ENCODE peak calls at places on chromosomes 13 and 19, in eight cellular contexts. D is endothelial cell of umbilical vein; J is CD8-positive, alpha-beta T cell; B is body of pancreas; R is dorsolateral prefrontal cortex; S is colonic mucosa; G is right lobe of liver; X is mesendoderm. V is an unnamed sample.

GRCh38 chr13:33976965-33977364 is 159.0 kb downstream of the RFC3 start:
- DNase-seq in D (no peak), J (no peak), B (no peak), R (no peak), S (no peak), G (no peak), X (no peak), V (no peak)

GRCh38 chr19:3547301-3547731 is 8.3 kb downstream of the TEKTIP1 start:
- DNase-seq in D (no peak), J (peak), B (no peak), R (no peak), S (no peak), G (no peak), X (peak), V (no peak)

GRCh38 chr13:111610077-111610476 is 289.6 kb downstream of the TEX29 start:
- DNase-seq in D (no peak), J (no peak), B (no peak), R (no peak), S (no peak), G (peak), X (no peak), V (no peak)

GRCh38 chr19:23273594-23274412 is 23.6 kb upstream of the ZNF724 start:
- DNase-seq in D (peak), J (peak), B (peak), R (peak), S (peak), G (peak), X (peak), V (peak)

GRCh38 chr13:95641961-95642621 is 2.4 kb downstream of the DZIP1 start:
- DNase-seq in D (peak), J (no peak), B (peak), R (peak), S (peak), G (peak), X (peak), V (no peak)

GRCh38 chr19:7492142-7493055 is 3.6 kb upstream of the PEX11G start:
- DNase-seq in D (peak), J (no peak), B (peak), R (no peak), S (no peak), G (no peak), X (no peak), V (no peak)

GRCh38 chr13:93767917-93768422 is 541.4 kb downstream of the GPC6 start:
- DNase-seq in D (no peak), J (no peak), B (no peak), R (no peak), S (no peak), G (peak), X (no peak), V (no peak)

GRCh38 chr19:8459520-8460260 is 14.9 kb downstream of the HNRNPM start:
- DNase-seq in D (peak), J (no peak), B (no peak), R (no peak), S (no peak), G (no peak), X (no peak), V (no peak)

GRCh38 chr13:31073859-31074718 is 87.6 kb downstream of the HSPH1 start:
- DNase-seq in D (no peak), J (no peak), B (no peak), R (no peak), S (no peak), G (no peak), X (peak), V (no peak)

GRCh38 chr19:5313307-5313706 is 27.3 kb downstream of the PTPRS start:
- DNase-seq in D (peak), J (no peak), B (no peak), R (no peak), S (no peak), G (no peak), X (no peak), V (no peak)

GRCh38 chr13:75830842-75831241 is 194.7 kb downstream of the LMO7 start:
- DNase-seq in D (no peak), J (no peak), B (no peak), R (no peak), S (no peak), G (no peak), X (no peak), V (no peak)

DNA sequence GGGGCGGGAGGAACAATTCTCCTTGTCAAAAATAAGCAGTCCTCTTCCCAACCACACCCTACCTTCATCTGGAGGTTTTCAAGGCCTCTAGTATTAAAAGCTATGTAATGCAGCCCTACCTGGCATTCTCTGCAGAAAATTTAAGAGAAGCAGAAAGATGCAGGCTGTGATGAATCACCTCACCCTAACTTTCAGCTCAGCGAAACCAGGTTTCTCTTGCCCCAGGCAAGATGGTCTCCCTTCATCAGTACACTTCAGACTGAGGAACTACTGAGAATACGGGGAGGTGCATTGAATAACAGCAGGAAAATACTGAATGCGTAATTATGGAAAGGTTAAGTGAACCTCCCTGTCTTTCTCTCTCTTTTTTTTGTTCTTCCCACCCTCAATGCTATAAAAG is 437.6 kb upstream of the KLF12 start:
- DNase-seq in D (no peak), J (no peak), B (no peak), R (no peak), S (no peak), G (no peak), X (peak), V (no peak)
- H3K27ac ChIP-seq in D (no peak), J (no peak), B (no peak), R (no peak), S (no peak), G (no peak), X (no peak), V (no peak)

DNA sequence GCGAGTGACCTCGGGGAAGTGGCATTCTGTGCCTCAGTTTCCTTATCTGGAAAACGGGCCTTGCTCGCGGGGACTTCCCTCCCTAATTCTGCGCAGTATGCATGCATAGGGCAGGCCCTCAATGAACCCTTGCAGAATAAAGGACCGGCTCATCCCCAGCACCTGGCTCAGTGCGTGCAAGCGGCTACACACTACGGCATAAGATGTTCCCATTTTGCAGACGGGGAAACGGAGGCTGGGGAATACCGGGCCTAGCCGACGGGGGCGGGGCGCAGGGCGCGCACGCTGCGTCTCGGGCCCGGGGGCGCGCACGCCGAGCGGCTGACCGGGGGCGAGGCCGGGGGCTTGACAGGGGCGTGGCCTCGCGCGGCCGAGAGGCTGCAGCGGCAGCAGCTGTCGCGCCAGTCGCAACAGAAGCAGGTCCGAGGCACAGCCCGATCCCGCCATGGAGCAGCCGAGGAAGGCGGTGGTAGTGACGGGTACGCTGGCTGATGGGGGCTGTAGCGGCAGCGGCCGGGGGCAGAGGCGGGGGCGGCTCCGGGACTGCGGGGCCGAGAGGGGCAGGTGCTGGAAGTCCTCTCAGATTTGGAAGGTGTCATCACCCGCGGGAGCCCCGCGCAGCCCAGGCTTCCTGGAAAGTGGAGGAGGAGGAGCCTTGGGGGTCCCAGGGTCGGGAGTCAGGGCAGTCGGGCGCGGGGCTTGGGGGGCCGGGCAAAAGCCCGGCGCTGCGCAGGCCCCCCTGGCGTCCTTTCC is at the start of gene PGPEP1:
- DNase-seq in D (peak), J (peak), B (peak), R (peak), S (peak), G (peak), X (peak), V (peak)
- H3K27ac ChIP-seq in D (no peak), J (peak), B (peak), R (peak), S (peak), G (peak), X (peak), V (peak)

GRCh38 chr13:110455444-110455843 is 106.1 kb downstream of the RAB20 start:
- DNase-seq in D (no peak), J (no peak), B (no peak), R (no peak), S (no peak), G (no peak), X (no peak), V (no peak)

GRCh38 chr13:110456550-110456949 is 105.0 kb downstream of the RAB20 start:
- DNase-seq in D (no peak), J (no peak), B (no peak), R (no peak), S (no peak), G (no peak), X (no peak), V (no peak)

GRCh38 chr13:110457361-110457760 is 104.2 kb downstream of the RAB20 start:
- DNase-seq in D (no peak), J (no peak), B (no peak), R (no peak), S (no peak), G (no peak), X (no peak), V (no peak)

GRCh38 chr13:110454956-110455355 is 106.6 kb downstream of the RAB20 start:
- DNase-seq in D (no peak), J (no peak), B (no peak), R (no peak), S (no peak), G (no peak), X (no peak), V (no peak)

GRCh38 chr13:110455941-110456340 is 105.6 kb downstream of the RAB20 start:
- DNase-seq in D (peak), J (peak), B (peak), R (peak), S (peak), G (peak), X (peak), V (peak)
- H3K27ac ChIP-seq in D (no peak), J (no peak), B (no peak), R (no peak), S (no peak), G (no peak), X (no peak), V (no peak)

GRCh38 chr13:101817898-101818297 is 365.4 kb downstream of the ITGBL1 start:
- DNase-seq in D (no peak), J (no peak), B (no peak), R (no peak), S (no peak), G (no peak), X (no peak), V (no peak)
- H3K27ac ChIP-seq in D (no peak), J (no peak), B (no peak), R (no peak), S (no peak), G (no peak), X (no peak), V (no peak)